ENCODE peak calls at places on chromosomes 4 and X, in six cellular contexts. W, S, I, X, Z and Y are unnamed samples.

GRCh38 chr4:167831853-167832252 is 260.5 kb upstream of the ANXA10 start:
- DNase-seq in W (no peak), S (no peak), I (no peak), X (no peak), Z (no peak), Y (no peak)

GRCh38 chrX:108384783-108385182 is 53.4 kb downstream of the COL4A6 start:
- DNase-seq in W (no peak), S (no peak), I (no peak), X (no peak), Z (no peak), Y (no peak)

GRCh38 chr4:156734965-156735895 is 236.4 kb downstream of the PDGFC start:
- DNase-seq in W (peak; percentile 49), S (no peak), I (no peak), X (no peak), Z (no peak), Y (no peak)

GRCh38 chr4:140726776-140727500 is 29.2 kb downstream of the TBC1D9 start:
- DNase-seq in W (peak; percentile 28), S (peak; percentile 47), I (no peak), X (no peak), Z (no peak), Y (no peak)

GRCh38 chrX:130179579-130180215 is 7.9 kb downstream of the RAB33A start:
- DNase-seq in W (peak; percentile 38), S (no peak), I (no peak), X (no peak), Z (no peak), Y (no peak)

GRCh38 chr4:109810580-109811387 is 4.8 kb upstream of the GAR1 start:
- DNase-seq in W (no peak), S (no peak), I (no peak), X (no peak), Z (no peak), Y (no peak)

GRCh38 chr4:20252656-20253271 is 1.1 kb downstream of the SLIT2 start:
- DNase-seq in W (peak; percentile 39), S (no peak), I (no peak), X (no peak), Z (peak; percentile 55), Y (no peak)

GRCh38 chr4:162683659-162684370 is 482.9 kb downstream of the NAF1 start:
- DNase-seq in W (no peak), S (peak; percentile 87), I (peak; percentile 77), X (no peak), Z (no peak), Y (no peak)

GRCh38 chr4:107619731-107620130 is 100.3 kb downstream of the PAPSS1 start:
- DNase-seq in W (no peak), S (no peak), I (no peak), X (no peak), Z (no peak), Y (no peak)

GRCh38 chr4:21697583-21697982 is 251.0 kb downstream of the KCNIP4 start:
- DNase-seq in W (no peak), S (peak; percentile 6), I (no peak), X (no peak), Z (peak; percentile 35), Y (peak; percentile 50)

GRCh38 chr4:142088906-142089305 is 452.5 kb downstream of the IL15 start:
- DNase-seq in W (peak; percentile 84), S (no peak), I (no peak), X (no peak), Z (no peak), Y (no peak)
- TF ChIP-seq RFX5 in W (no peak), S (no peak), I (no peak), X (no peak), Z (no peak), Y (no peak)

GRCh38 chr4:118337954-118338353 is 14.8 kb downstream of the PRSS12 start:
- DNase-seq in W (peak; percentile 36), S (no peak), I (no peak), X (no peak), Z (no peak), Y (no peak)
- TF ChIP-seq RFX5 in W (no peak), S (no peak), I (no peak), X (no peak), Z (peak; percentile 80), Y (no peak)

GRCh38 chrX:40098264-40099045 is 697 bp upstream of the BCOR start:
- DNase-seq in W (no peak), S (peak; percentile 71), I (no peak), X (no peak), Z (peak; percentile 64), Y (no peak)

GRCh38 chrX:40095588-40096394 is 2.0 kb downstream of the BCOR start:
- DNase-seq in W (no peak), S (no peak), I (no peak), X (no peak), Z (peak; percentile 44), Y (no peak)

GRCh38 chrX:40097492-40098263 is at the start of gene BCOR:
- DNase-seq in W (peak; percentile 58), S (peak; percentile 80), I (no peak), X (no peak), Z (peak; percentile 79), Y (no peak)

GRCh38 chrX:40096395-40097091 is 1.2 kb downstream of the BCOR start:
- DNase-seq in W (peak; percentile 45), S (no peak), I (no peak), X (no peak), Z (peak; percentile 64), Y (no peak)

GRCh38 chrX:40097101-40097491 is 662 bp downstream of the BCOR start:
- DNase-seq in W (no peak), S (no peak), I (no peak), X (no peak), Z (peak; percentile 56), Y (no peak)
- TF ChIP-seq RFX5 in W (no peak), S (no peak), I (no peak), X (no peak), Z (no peak), Y (no peak)

DNA sequence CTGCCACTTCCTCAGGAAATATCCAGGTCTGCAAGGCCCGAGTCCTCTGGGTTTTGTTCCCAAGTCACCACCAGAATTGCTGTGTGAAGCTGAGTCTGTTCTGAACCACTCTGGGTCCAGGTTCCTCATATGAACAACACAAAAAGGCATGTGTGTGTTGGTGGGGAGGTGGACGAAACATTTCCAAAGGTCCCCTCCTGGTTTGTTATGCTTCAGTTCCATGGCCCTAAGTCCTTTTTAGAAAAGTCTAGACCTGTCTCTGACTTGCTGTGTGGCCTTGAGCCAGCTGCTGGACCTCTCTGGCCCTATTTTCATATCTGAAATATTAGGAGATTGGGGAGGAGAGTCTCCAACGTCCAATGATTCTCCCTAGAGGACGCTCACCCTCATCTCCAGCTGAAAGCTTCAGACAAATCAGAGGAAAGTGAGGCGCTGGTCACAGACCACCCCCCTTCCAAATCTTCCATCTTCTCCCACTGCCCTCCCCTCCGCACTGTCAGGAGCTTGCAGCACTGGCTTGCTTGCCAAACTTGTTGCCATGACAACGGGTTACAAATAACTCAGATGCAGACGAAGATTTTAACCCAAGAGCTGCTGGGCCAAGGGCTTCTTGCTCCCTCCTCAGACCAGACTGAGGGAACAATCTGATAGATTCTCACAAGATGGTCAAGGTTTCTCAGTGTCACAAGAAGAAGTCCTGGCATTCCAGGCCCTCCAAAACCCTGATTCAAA is 64.5 kb downstream of the SMC1A start:
- DNase-seq in W (peak; percentile 48), S (peak; percentile 36), I (no peak), X (no peak), Z (peak; percentile 36), Y (no peak)
- TF ChIP-seq RFX5 in W (no peak), S (no peak), I (no peak), X (no peak), Z (no peak), Y (no peak)

GRCh38 chr4:175633310-175633709 is 178.8 kb downstream of the GPM6A start:
- DNase-seq in W (no peak), S (no peak), I (no peak), X (no peak), Z (no peak), Y (no peak)
- TF ChIP-seq RFX5 in W (no peak), S (no peak), I (no peak), X (no peak), Z (no peak), Y (no peak)

DNA sequence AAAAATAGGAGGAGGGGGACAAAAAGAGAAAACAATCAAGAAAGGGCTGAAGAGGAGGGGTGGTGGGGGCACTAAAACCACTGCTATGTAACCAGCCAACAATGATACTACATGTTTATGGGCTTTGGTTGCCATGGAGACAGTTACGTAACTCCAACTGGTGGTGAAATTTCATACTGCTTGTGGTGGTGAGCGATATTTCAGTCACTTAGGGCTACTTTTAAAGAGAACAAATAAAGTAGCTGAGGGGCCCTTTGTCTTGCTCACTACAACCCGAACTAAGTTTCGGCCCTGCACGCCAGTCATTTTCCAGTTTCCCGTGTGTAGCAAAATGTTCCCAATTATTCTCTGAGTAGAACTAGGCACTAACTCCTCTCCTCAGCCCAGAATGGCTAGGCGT is 275.2 kb upstream of the EDA2R start:
- DNase-seq in W (no peak), S (peak; percentile 3), I (peak; percentile 0), X (no peak), Z (no peak), Y (no peak)
- TF ChIP-seq RFX5 in W (no peak), S (no peak), I (no peak), X (no peak), Z (no peak), Y (no peak)